ENCODE peak calls at places on chromosome 11, in five cellular contexts. P is fibroblast of mammary gland, S is OCI-LY7, M is Caco-2, F is PC-3. Q is an unnamed sample.

GRCh38 chr11:110130642-110131238 is 37.5 kb downstream of the ZC3H12C start:
- DNase-seq in P (no peak), S (no peak), M (no peak), F (no peak), Q (no peak)

GRCh38 chr11:68641880-68642279 is 42.5 kb upstream of the GAL start:
- DNase-seq in P (no peak), S (no peak), M (no peak), F (no peak), Q (no peak)

GRCh38 chr11:91248199-91248807 is 976.3 kb upstream of the FAT3 start:
- DNase-seq in P (peak; percentile 34), S (peak; percentile 45), M (peak; percentile 59), F (peak; percentile 84), Q (no peak)

GRCh38 chr11:127055240-127055639 is 54.7 kb upstream of the KIRREL3 start:
- DNase-seq in P (no peak), S (no peak), M (no peak), F (no peak), Q (no peak)

GRCh38 chr11:45272701-45273100 is 13.4 kb downstream of the SYT13 start:
- DNase-seq in P (no peak), S (no peak), M (no peak), F (peak; percentile 35), Q (no peak)

GRCh38 chr11:70582886-70583641 is 184.7 kb downstream of the CTTN start:
- DNase-seq in P (no peak), S (no peak), M (no peak), F (no peak), Q (no peak)

GRCh38 chr11:28673687-28674431 is 565.7 kb downstream of the METTL15 start:
- DNase-seq in P (peak; percentile 78), S (no peak), M (no peak), F (peak; percentile 85), Q (no peak)

GRCh38 chr11:95512177-95512576 is 277.4 kb downstream of the FAM76B start:
- DNase-seq in P (peak; percentile 99), S (no peak), M (no peak), F (no peak), Q (no peak)

GRCh38 chr11:115674176-115674575 is 170.0 kb upstream of the CADM1 start:
- DNase-seq in P (no peak), S (no peak), M (no peak), F (no peak), Q (no peak)

DNA sequence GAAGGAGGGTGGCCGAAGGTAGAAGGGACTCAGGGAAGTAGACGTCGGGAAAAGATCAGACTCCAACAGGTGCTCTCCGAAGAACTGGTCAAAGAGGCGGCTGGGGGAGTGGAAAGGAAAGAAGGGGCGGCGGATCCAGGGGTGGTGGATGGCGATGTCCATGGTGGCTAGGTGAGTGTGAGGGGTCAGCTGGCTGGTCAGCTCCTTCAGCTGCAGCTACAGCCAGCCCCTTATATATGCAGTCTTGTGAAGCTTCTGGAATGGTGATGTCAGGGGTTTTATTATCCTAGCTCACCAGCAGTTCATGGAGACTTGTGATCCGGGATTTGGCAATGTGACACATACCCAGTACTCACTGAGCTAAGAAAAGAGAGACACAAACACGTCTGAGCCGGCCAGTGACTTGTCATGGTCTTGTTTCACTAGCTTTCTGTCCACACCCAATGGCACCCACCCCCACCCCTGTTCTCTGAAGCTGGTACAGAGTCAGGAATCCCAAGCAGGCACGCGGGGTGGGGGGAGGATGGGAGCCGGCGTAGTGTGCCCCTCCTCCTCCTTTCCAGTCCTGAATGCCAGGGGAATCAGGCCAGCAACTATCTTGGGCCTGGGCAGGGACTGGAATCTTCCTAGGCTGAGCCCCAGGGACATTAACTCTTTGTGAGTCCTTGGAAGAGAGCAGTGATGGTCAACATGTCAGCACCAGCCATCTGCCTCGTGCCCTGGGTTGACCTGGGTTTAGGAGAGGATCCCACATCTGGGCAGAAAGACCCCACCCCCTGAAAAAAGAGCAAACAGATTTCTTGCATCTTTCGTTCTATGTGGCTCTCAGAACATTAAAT is at the start of gene CRYAB:
- DNase-seq in P (peak; percentile 81), S (no peak), M (no peak), F (peak; percentile 61), Q (peak; percentile 100)
- H3K4me3 ChIP-seq in P (peak within 1 kb of the TSS; percentile 24), S (no peak within 1 kb of the TSS), M (no peak within 1 kb of the TSS), F (no peak within 1 kb of the TSS), Q (peak within 1 kb of the TSS; percentile 67)

GRCh38 chr11:4626207-4627105 is 10.8 kb upstream of the OR51D1 start:
- DNase-seq in P (peak; percentile 83), S (peak; percentile 82), M (peak; percentile 83), F (peak; percentile 84), Q (peak; percentile 32)
- TF ChIP-seq CTCF in P (peak; percentile 69), S (peak; percentile 87), M (peak; percentile 79), F (peak; percentile 79), Q (peak; percentile 80)

GRCh38 chr11:819943-820649 is 1.4 kb downstream of the PNPLA2 start:
- DNase-seq in P (no peak), S (peak; percentile 92), M (peak; percentile 92), F (peak; percentile 88), Q (no peak)

GRCh38 chr11:821513-822371 is 3.0 kb downstream of the PNPLA2 start:
- DNase-seq in P (no peak), S (no peak), M (no peak), F (no peak), Q (no peak)

GRCh38 chr11:820655-821512 is 2.2 kb downstream of the PNPLA2 start:
- DNase-seq in P (peak; percentile 68), S (no peak), M (no peak), F (peak; percentile 84), Q (no peak)

GRCh38 chr11:818396-819128 is at the start of gene PNPLA2:
- DNase-seq in P (peak; percentile 69), S (no peak), M (peak; percentile 72), F (peak; percentile 11), Q (no peak)

GRCh38 chr11:819129-819931 is 616 bp downstream of the PNPLA2 start:
- DNase-seq in P (peak; percentile 71), S (peak; percentile 95), M (peak; percentile 95), F (peak; percentile 80), Q (no peak)
- H3K4me3 ChIP-seq in P (peak overlapping the region; percentile 65), S (peak overlapping the region; percentile 76), M (peak overlapping the region; percentile 86), F (peak overlapping the region; percentile 89), Q (peak overlapping the region; percentile 88)

DNA sequence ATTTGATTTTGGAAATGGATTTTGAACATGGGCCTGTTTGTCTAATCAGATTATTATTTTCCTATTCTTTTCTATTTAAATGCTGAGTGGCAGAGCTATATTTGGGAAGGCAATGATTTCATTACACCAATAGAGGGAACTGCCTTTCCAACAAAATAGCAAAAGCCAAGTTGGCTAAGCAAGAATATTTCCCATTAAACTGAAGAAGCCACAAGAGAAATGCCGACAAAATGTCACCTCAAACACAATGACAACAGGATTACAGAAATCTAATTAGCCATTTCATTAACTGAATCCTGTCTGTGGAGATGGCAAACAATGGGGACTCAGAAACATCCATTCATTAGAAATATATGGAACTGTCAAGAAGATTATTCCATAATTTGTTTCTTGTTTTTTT is 1593.1 kb upstream of the RAG2 start:
- DNase-seq in P (no peak), S (no peak), M (no peak), F (peak; percentile 6), Q (no peak)
- TF ChIP-seq CTCF in P (no peak), S (no peak), M (no peak), F (peak; percentile 19), Q (no peak)

GRCh38 chr11:76667271-76667818 is 3.2 kb downstream of the LRRC32 start:
- DNase-seq in P (no peak), S (peak; percentile 72), M (no peak), F (no peak), Q (no peak)
- H3K4me3 ChIP-seq in P (no peak overlapping the region), S (peak overlapping the region; percentile 79), M (no peak overlapping the region), F (no peak overlapping the region), Q (no peak overlapping the region)

DNA sequence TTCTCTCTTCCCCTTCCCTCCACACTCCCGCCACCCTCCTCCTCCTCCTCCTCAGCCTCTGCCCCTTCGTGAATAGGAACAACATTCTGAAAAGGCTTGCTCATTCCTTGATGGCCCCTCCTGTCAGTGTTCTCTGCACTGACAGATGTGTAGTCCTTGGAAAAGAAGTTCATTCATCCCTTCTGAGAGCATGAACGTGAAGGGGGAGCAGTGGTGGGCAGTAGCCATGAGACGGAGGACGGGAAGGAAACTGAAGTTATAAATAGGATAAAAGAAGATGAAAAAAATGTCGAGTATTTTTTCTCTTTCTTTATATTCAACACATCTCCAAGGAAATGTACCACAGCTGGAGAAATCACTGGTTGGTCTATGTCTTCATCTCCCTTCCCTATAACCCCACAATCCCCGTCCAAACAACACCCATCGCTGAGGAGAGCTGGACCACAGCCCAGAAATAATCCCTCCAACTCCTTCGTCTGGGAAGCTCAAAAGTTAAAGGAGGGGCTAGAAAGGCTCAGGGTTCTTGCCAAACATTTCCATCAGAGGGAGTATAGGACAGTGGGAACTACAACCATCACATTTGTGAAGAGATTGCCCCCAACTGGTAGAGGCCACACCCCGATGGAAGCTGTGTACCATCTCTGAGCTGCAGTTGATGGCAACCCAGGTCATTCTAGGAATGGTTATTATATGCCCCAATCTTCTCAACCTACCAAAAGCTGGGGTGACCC is 33.5 kb downstream of the ETS1 start:
- DNase-seq in P (peak; percentile 72), S (peak; percentile 75), M (no peak), F (peak; percentile 40), Q (no peak)
- TF ChIP-seq CTCF in P (peak; percentile 34), S (peak; percentile 87), M (no peak), F (peak; percentile 52), Q (peak; percentile 28)

Q was measured in epithelial cell of proximal tubule.